ENCODE peak calls at places on chromosomes 7 and 10, in eight cellular contexts. A is thoracic aorta, Y is Caco-2, W is epithelial cell of proximal tubule, M is MM.1S, S is ascending aorta, P is tibial nerve, J is AG10803. B is an unnamed sample.

GRCh38 chr10:18097524-18097923 is 42.7 kb upstream of the CACNB2 start:
- DNase-seq in M (no peak), Y (no peak), A (no peak), S (no peak), P (no peak), J (no peak), W (no peak), B (no peak)

GRCh38 chr7:88357794-88358533 is 51.3 kb upstream of the STEAP4 start:
- DNase-seq in P (no peak), Y (no peak), M (peak), A (no peak), S (no peak), W (no peak), J (no peak), B (peak)

GRCh38 chr10:35259769-35260397 is 76.4 kb upstream of the CCNY start:
- DNase-seq in S (no peak), P (no peak), J (peak), A (no peak), Y (no peak), W (peak), M (no peak), B (no peak)

GRCh38 chr10:101397140-101397539 is 43.2 kb downstream of the BTRC start:
- DNase-seq in Y (no peak), P (no peak), A (peak), W (no peak), J (peak), S (no peak), M (peak), B (peak)

GRCh38 chr10:84590794-84591193 is 262.4 kb downstream of the CCSER2 start:
- DNase-seq in J (no peak), M (no peak), Y (no peak), P (no peak), A (no peak), W (no peak), S (no peak), B (no peak)

GRCh38 chr10:72567421-72567820 is 58.5 kb downstream of the MICU1 start:
- DNase-seq in W (peak), M (no peak), Y (no peak), P (no peak), S (no peak), A (no peak), J (peak), B (no peak)

GRCh38 chr7:129188892-129189660 is 643 bp downstream of the SMO start:
- DNase-seq in W (no peak), P (no peak), J (peak), M (no peak), A (no peak), S (no peak), Y (no peak), B (no peak)

GRCh38 chr10:124053971-124054370 is 39.4 kb downstream of the CHST15 start:
- DNase-seq in W (no peak), J (no peak), M (no peak), P (no peak), A (no peak), S (no peak), Y (no peak), B (no peak)

GRCh38 chr7:79624336-79624735 is 170.9 kb upstream of the MAGI2 start:
- DNase-seq in M (no peak), P (no peak), W (no peak), S (no peak), J (no peak), A (no peak), Y (no peak), B (no peak)

GRCh38 chr10:97028126-97028831 is 157.5 kb downstream of the SLIT1 start:
- DNase-seq in A (no peak), S (no peak), Y (no peak), W (no peak), P (no peak), M (no peak), J (peak), B (no peak)

GRCh38 chr7:79091661-79092060 is 361.8 kb downstream of the MAGI2 start:
- DNase-seq in M (no peak), J (peak), S (no peak), A (no peak), P (no peak), Y (no peak), W (no peak), B (no peak)

GRCh38 chr7:28806841-28807240 is 151.3 kb downstream of the TRIL start:
- DNase-seq in M (no peak), J (peak), P (no peak), Y (no peak), S (no peak), W (no peak), A (no peak), B (no peak)

GRCh38 chr7:140047197-140047596 is 15.6 kb downstream of the PARP12 start:
- DNase-seq in P (no peak), Y (no peak), J (no peak), A (no peak), W (no peak), M (no peak), S (no peak), B (no peak)

GRCh38 chr10:5606864-5607263 is 59.5 kb downstream of the ASB13 start:
- DNase-seq in Y (no peak), M (no peak), W (no peak), J (no peak), A (no peak), P (no peak), S (no peak), B (no peak)

GRCh38 chr10:86918022-86918471 is 39.4 kb downstream of the MMRN2 start:
- DNase-seq in M (no peak), J (no peak), A (no peak), W (no peak), P (no peak), Y (no peak), S (no peak), B (no peak)

GRCh38 chr10:7436490-7437100 is 25.8 kb upstream of the SFMBT2 start:
- DNase-seq in S (no peak), W (no peak), J (no peak), Y (no peak), M (no peak), A (no peak), P (no peak), B (peak)

GRCh38 chr10:33240931-33241330 is 93.5 kb downstream of the NRP1 start:
- DNase-seq in M (no peak), W (no peak), A (no peak), S (no peak), J (peak), Y (no peak), P (no peak), B (no peak)

GRCh38 chr7:27922907-27923306 is 182.9 kb downstream of the TAX1BP1 start:
- DNase-seq in S (no peak), M (no peak), P (no peak), J (no peak), Y (no peak), W (no peak), A (no peak), B (peak)

GRCh38 chr10:63866747-63867140 is 345.5 kb downstream of the REEP3 start:
- DNase-seq in Y (no peak), M (peak), W (no peak), J (no peak), A (no peak), S (no peak), P (no peak), B (no peak)

GRCh38 chr10:24208661-24209420 is at the start of gene KIAA1217:
- DNase-seq in A (no peak), P (peak), J (peak), W (no peak), M (peak), S (no peak), Y (peak), B (peak)

GRCh38 chr7:92691578-92691977 is 101.4 kb upstream of the FAM133B start:
- DNase-seq in Y (no peak), M (peak), P (no peak), S (no peak), A (no peak), W (no peak), J (peak), B (peak)

GRCh38 chr7:132393789-132394261 is 182.4 kb downstream of the PLXNA4 start:
- DNase-seq in J (peak), P (peak), Y (no peak), S (no peak), M (no peak), A (no peak), W (peak), B (no peak)

GRCh38 chr7:50832744-50833143 is 50.0 kb upstream of the GRB10 start:
- DNase-seq in J (peak), A (no peak), S (no peak), W (peak), Y (no peak), M (no peak), P (no peak), B (no peak)

GRCh38 chr10:89652971-89653370 is 7.9 kb upstream of the PANK1 start:
- DNase-seq in A (no peak), S (no peak), M (no peak), W (no peak), P (no peak), Y (no peak), J (no peak), B (no peak)

GRCh38 chr7:19853261-19853832 is 79.9 kb upstream of the TMEM196 start:
- DNase-seq in M (no peak), Y (no peak), W (no peak), A (no peak), S (no peak), J (no peak), P (no peak), B (no peak)

GRCh38 chr7:77409739-77410545 is 6.2 kb downstream of the GSAP start:
- DNase-seq in P (no peak), S (no peak), Y (no peak), A (no peak), M (no peak), W (peak), J (peak), B (no peak)

GRCh38 chr7:141201145-141201885 is 127.5 kb downstream of the TMEM178B start:
- DNase-seq in S (no peak), W (no peak), A (no peak), P (no peak), J (no peak), M (no peak), Y (no peak), B (no peak)

GRCh38 chr7:151404216-151405011 is 5.4 kb downstream of the WDR86 start:
- DNase-seq in S (no peak), M (no peak), Y (no peak), W (no peak), J (peak), A (peak), P (peak), B (no peak)

GRCh38 chr10:100186253-100186780 is 488 bp upstream of the ERLIN1 start:
- DNase-seq in Y (peak), M (no peak), P (peak), A (no peak), S (no peak), W (no peak), J (peak), B (no peak)

GRCh38 chr7:80467069-80467468 is 44.8 kb downstream of the GNAT3 start:
- DNase-seq in A (no peak), S (no peak), M (no peak), W (no peak), Y (no peak), P (no peak), J (no peak), B (no peak)

GRCh38 chr10:113517893-113518240 is 35.0 kb upstream of the HABP2 start:
- DNase-seq in P (no peak), W (no peak), M (no peak), J (no peak), Y (no peak), A (no peak), S (no peak), B (no peak)

GRCh38 chr10:120944586-120945125 is 93.5 kb downstream of the WDR11 start:
- DNase-seq in Y (no peak), J (no peak), M (no peak), P (no peak), S (no peak), W (no peak), A (no peak), B (no peak)

GRCh38 chr7:445563-446288 is 73.9 kb downstream of the PDGFA start:
- DNase-seq in S (no peak), W (no peak), J (no peak), A (no peak), P (no peak), M (no peak), Y (no peak), B (no peak)

GRCh38 chr10:105925045-105925785 is 1239.3 kb downstream of the SORCS1 start:
- DNase-seq in J (no peak), Y (no peak), A (no peak), P (no peak), W (no peak), S (no peak), M (no peak), B (no peak)

GRCh38 chr10:68208424-68209042 is 23.4 kb downstream of the ATOH7 start:
- DNase-seq in Y (peak), A (no peak), M (peak), W (peak), J (peak), P (no peak), S (no peak), B (peak)

GRCh38 chr7:48109848-48110663 is 21.0 kb downstream of the UPP1 start:
- DNase-seq in P (peak), M (peak), W (no peak), S (no peak), J (no peak), A (no peak), Y (peak), B (peak)

GRCh38 chr7:24508301-24508700 is 65.0 kb upstream of the PALS2 start:
- DNase-seq in S (no peak), M (no peak), Y (peak), J (no peak), A (no peak), P (no peak), W (no peak), B (no peak)

GRCh38 chr10:33350041-33350440 is 15.6 kb upstream of the NRP1 start:
- DNase-seq in A (no peak), Y (no peak), P (no peak), M (no peak), S (no peak), W (no peak), J (no peak), B (no peak)

GRCh38 chr7:32089678-32090077 is 19.5 kb upstream of the PDE1C start:
- DNase-seq in Y (no peak), S (no peak), W (no peak), A (no peak), M (no peak), J (no peak), P (no peak), B (no peak)

DNA sequence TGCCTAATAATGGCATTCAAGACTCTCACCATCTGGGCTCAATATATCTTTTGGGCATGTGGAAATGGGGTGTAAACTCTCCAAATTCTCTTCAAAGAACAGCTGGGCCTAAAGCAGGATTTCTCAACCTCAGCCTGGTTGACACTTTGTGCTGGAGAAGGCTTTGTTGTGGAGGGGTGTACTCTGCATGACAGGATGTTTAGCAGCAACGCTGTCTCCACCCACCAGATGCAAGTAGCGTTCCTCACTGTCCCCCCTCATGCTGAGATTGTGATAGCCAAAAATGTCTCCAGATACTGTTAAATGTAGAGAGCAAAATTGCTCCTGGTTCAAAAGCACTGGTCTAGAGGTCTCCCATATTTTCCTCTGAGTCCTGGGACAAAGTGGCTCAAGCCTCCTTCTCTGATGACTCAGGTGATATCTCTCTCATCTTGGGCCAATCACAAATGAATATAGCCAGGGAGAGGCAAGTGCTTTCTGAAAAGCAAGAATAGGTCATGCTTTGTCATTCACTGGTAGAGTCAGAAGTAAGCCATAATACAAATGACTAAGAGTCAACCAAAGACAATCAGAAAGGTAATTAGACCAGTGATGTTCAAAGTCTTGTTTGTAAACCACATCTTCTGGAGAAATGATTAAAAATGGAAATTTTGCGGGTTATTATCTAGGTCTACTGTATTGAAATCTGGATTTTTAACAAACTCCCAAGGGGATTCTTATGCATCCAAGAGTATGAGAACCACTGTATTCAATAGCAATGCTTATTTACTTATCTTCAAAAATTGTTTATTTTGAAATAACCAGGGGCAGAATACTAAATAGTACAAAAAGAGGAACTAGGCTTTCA is 330.8 kb downstream of the PTEN start:
- DNase-seq in A (no peak), J (peak), S (no peak), M (no peak), W (no peak), P (no peak), Y (no peak), B (no peak)
- H3K4me3 ChIP-seq in A (no peak), J (no peak), S (no peak), M (no peak), W (no peak), P (no peak), Y (no peak), B (no peak)

DNA sequence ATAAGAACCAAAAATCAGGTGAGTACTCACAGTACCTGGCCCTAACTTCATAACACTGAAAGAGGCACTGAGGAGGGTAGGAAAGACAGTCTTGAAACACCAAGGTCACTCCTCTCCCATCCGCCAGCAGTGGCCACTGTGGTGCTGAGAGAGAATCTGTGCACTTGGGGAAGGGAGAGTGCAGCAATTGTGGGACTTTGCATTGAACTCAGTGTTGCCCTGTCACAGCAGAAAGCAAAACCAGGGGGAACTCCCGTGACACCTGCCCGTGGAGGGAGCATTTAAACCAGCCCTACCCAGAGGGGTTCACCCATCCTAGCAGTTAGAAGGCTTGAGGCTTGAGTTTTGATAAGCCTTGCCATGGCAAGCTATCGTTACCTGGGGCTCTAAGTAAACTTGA is 35.2 kb upstream of the MAP3K8 start:
- DNase-seq in A (no peak), M (no peak), S (no peak), W (no peak), P (no peak), J (no peak), Y (no peak), B (peak)
- TF ChIP-seq CTCF in A (no peak), M (peak), S (no peak), W (peak), P (no peak), J (no peak), Y (no peak), B (no peak)

GRCh38 chr7:22726345-22726848 is 603 bp upstream of the IL6 start:
- DNase-seq in W (peak), J (peak), A (no peak), S (no peak), M (peak), P (peak), Y (peak), B (peak)
- H3K4me3 ChIP-seq in W (peak), J (peak), A (peak), S (peak), M (peak), P (peak), Y (no peak), B (no peak)

DNA sequence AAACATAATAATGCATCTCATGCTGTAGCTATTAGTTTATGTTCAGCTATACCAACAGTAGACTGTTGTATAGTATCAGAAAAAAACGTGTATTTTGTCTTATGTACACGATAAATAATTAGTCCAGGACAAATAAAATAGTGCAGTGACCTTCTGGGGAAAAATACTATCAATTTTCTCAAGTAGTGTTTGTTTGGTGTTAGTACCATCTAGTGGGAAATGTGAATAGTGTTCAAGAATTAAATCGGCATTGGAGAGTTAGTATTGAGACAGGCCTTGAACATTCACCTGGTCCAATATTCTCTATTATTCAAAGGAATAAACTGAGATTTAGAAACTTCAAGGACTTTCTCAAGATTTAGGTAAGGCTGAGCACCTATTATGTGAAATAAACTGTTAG is 21.7 kb upstream of the OR2A5 start:
- DNase-seq in M (peak), J (peak), P (no peak), S (no peak), Y (no peak), A (no peak), W (no peak), B (no peak)
- TF ChIP-seq CTCF in M (peak), J (peak), P (peak), S (peak), Y (peak), A (peak), W (peak), B (no peak)

DNA sequence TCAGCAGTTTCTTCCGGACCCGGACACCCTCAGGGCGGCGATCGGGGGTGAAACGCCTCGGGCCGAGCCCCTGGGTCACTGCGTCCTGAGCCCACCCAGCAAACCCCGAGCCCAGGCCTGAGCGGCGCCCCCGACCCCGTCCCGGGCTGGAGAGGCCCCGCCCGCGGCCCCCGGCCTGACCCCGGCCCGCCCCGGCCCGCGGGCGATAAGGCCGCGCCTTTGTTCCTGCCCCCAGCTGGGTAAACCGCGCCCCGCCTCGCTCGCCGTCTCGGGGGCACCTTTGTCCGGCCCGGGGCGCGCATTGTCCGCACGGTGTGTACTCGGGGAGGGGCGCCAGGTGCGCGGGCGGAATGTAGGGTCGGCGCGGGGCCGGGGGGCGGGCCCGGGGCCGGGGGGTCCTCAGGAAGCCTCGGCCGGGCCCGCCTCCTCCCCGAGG is 10.8 kb downstream of the MNX1 start:
- DNase-seq in W (no peak), A (no peak), M (no peak), Y (peak), J (no peak), S (no peak), P (no peak), B (no peak)
- H3K4me3 ChIP-seq in W (peak), A (peak), M (peak), Y (peak), J (no peak), S (peak), P (peak), B (no peak)

GRCh38 chr10:93115661-93116383 is 42.1 kb downstream of the CYP26A1 start:
- DNase-seq in S (no peak), A (peak), P (peak), M (peak), W (no peak), J (peak), Y (peak), B (peak)
- TF ChIP-seq CTCF in S (peak), A (peak), P (peak), M (peak), W (peak), J (peak), Y (peak), B (peak)

GRCh38 chr7:143002856-143003255 is 24.1 kb downstream of the OR9A2 start:
- DNase-seq in Y (no peak), P (no peak), A (no peak), J (no peak), W (no peak), M (no peak), S (no peak), B (no peak)
- H3K4me3 ChIP-seq in Y (no peak), P (no peak), A (peak), J (no peak), W (peak), M (peak), S (peak), B (no peak)